ENCODE peak calls at places on chromosome 14, in ten cellular contexts. One of them, this sample, is unnamed.

GRCh38 chr14:98622208-98623051 is 649.6 kb downstream of the BCL11B start:
- DNase-seq in RPMI8226: no peak
- DNase-seq in stimulated activated naive CD4-positive, alpha-beta T cell: no peak
- DNase-seq in activated naive CD8-positive, alpha-beta T cell treated with anti-CD3 and anti-CD28 coated beads, Interleukin-2, amount 50 U/mL, for 24 hours: no peak
- DNase-seq in activated T-cell treated with anti-CD3 and anti-CD28 coated beads for 24 hours: no peak
- DNase-seq in NCI-H2081: no peak
- DNase-seq in HL-60: no peak
- DNase-seq in activated CD4-positive, alpha-beta memory T cell treated with anti-CD3 and anti-CD28 coated beads, Interleukin-2, amount 10 ng/mL, durations not matched to agents 7 days and 5 days: no peak
- DNase-seq in cardiac muscle cell: no peak
- DNase-seq in lower lobe of right lung: no peak
- DNase-seq in this sample: peak; percentile 18

GRCh38 chr14:91261115-91261514 is 16.6 kb upstream of the GPR68 start:
- DNase-seq in NCI-H2081: no peak
- DNase-seq in HL-60: no peak
- DNase-seq in stimulated activated naive CD4-positive, alpha-beta T cell: no peak
- DNase-seq in activated naive CD8-positive, alpha-beta T cell treated with anti-CD3 and anti-CD28 coated beads, Interleukin-2, amount 50 U/mL, for 24 hours: peak; percentile 65
- DNase-seq in lower lobe of right lung: no peak
- DNase-seq in cardiac muscle cell: no peak
- DNase-seq in activated CD4-positive, alpha-beta memory T cell treated with anti-CD3 and anti-CD28 coated beads, Interleukin-2, amount 10 ng/mL, durations not matched to agents 7 days and 5 days: peak; percentile 77
- DNase-seq in activated T-cell treated with anti-CD3 and anti-CD28 coated beads for 24 hours: no peak
- DNase-seq in RPMI8226: no peak
- DNase-seq in this sample: no peak

GRCh38 chr14:58533417-58533816 is 104.3 kb upstream of the DACT1 start:
- DNase-seq in cardiac muscle cell: peak; percentile 88
- DNase-seq in HL-60: no peak
- DNase-seq in lower lobe of right lung: no peak
- DNase-seq in activated CD4-positive, alpha-beta memory T cell treated with anti-CD3 and anti-CD28 coated beads, Interleukin-2, amount 10 ng/mL, durations not matched to agents 7 days and 5 days: no peak
- DNase-seq in NCI-H2081: no peak
- DNase-seq in stimulated activated naive CD4-positive, alpha-beta T cell: no peak
- DNase-seq in activated T-cell treated with anti-CD3 and anti-CD28 coated beads for 24 hours: no peak
- DNase-seq in RPMI8226: no peak
- DNase-seq in activated naive CD8-positive, alpha-beta T cell treated with anti-CD3 and anti-CD28 coated beads, Interleukin-2, amount 50 U/mL, for 24 hours: no peak
- DNase-seq in this sample: no peak

GRCh38 chr14:103581206-103581605 is 18.4 kb downstream of the COA8 start:
- DNase-seq in activated T-cell treated with anti-CD3 and anti-CD28 coated beads for 24 hours: no peak
- DNase-seq in activated CD4-positive, alpha-beta memory T cell treated with anti-CD3 and anti-CD28 coated beads, Interleukin-2, amount 10 ng/mL, durations not matched to agents 7 days and 5 days: no peak
- DNase-seq in lower lobe of right lung: no peak
- DNase-seq in activated naive CD8-positive, alpha-beta T cell treated with anti-CD3 and anti-CD28 coated beads, Interleukin-2, amount 50 U/mL, for 24 hours: no peak
- DNase-seq in stimulated activated naive CD4-positive, alpha-beta T cell: no peak
- DNase-seq in NCI-H2081: no peak
- DNase-seq in RPMI8226: no peak
- DNase-seq in cardiac muscle cell: no peak
- DNase-seq in HL-60: no peak
- DNase-seq in this sample: no peak

GRCh38 chr14:21525995-21526671 is at the start of gene SALL2:
- DNase-seq in stimulated activated naive CD4-positive, alpha-beta T cell: peak; percentile 59
- DNase-seq in activated naive CD8-positive, alpha-beta T cell treated with anti-CD3 and anti-CD28 coated beads, Interleukin-2, amount 50 U/mL, for 24 hours: peak; percentile 76
- DNase-seq in RPMI8226: no peak
- DNase-seq in NCI-H2081: peak; percentile 94
- DNase-seq in lower lobe of right lung: peak; percentile 83
- DNase-seq in activated T-cell treated with anti-CD3 and anti-CD28 coated beads for 24 hours: peak; percentile 60
- DNase-seq in cardiac muscle cell: peak; percentile 91
- DNase-seq in HL-60: peak; percentile 43
- DNase-seq in activated CD4-positive, alpha-beta memory T cell treated with anti-CD3 and anti-CD28 coated beads, Interleukin-2, amount 10 ng/mL, durations not matched to agents 7 days and 5 days: peak; percentile 50
- DNase-seq in this sample: no peak

GRCh38 chr14:100857923-100858837 is 32.3 kb downstream of the MEG3 start:
- DNase-seq in stimulated activated naive CD4-positive, alpha-beta T cell: no peak
- DNase-seq in RPMI8226: no peak
- DNase-seq in NCI-H2081: no peak
- DNase-seq in lower lobe of right lung: peak; percentile 27
- DNase-seq in activated CD4-positive, alpha-beta memory T cell treated with anti-CD3 and anti-CD28 coated beads, Interleukin-2, amount 10 ng/mL, durations not matched to agents 7 days and 5 days: no peak
- DNase-seq in activated T-cell treated with anti-CD3 and anti-CD28 coated beads for 24 hours: no peak
- DNase-seq in activated naive CD8-positive, alpha-beta T cell treated with anti-CD3 and anti-CD28 coated beads, Interleukin-2, amount 50 U/mL, for 24 hours: no peak
- DNase-seq in cardiac muscle cell: no peak
- DNase-seq in HL-60: no peak
- DNase-seq in this sample: no peak

GRCh38 chr14:88185843-88186242 is 137.2 kb downstream of the KCNK10 start:
- DNase-seq in lower lobe of right lung: no peak
- DNase-seq in cardiac muscle cell: no peak
- DNase-seq in RPMI8226: no peak
- DNase-seq in activated T-cell treated with anti-CD3 and anti-CD28 coated beads for 24 hours: no peak
- DNase-seq in HL-60: no peak
- DNase-seq in activated naive CD8-positive, alpha-beta T cell treated with anti-CD3 and anti-CD28 coated beads, Interleukin-2, amount 50 U/mL, for 24 hours: no peak
- DNase-seq in NCI-H2081: no peak
- DNase-seq in stimulated activated naive CD4-positive, alpha-beta T cell: no peak
- DNase-seq in activated CD4-positive, alpha-beta memory T cell treated with anti-CD3 and anti-CD28 coated beads, Interleukin-2, amount 10 ng/mL, durations not matched to agents 7 days and 5 days: no peak
- DNase-seq in this sample: no peak

GRCh38 chr14:100658514-100658886 is 68.2 kb upstream of the DLK1 start:
- DNase-seq in activated CD4-positive, alpha-beta memory T cell treated with anti-CD3 and anti-CD28 coated beads, Interleukin-2, amount 10 ng/mL, durations not matched to agents 7 days and 5 days: no peak
- DNase-seq in stimulated activated naive CD4-positive, alpha-beta T cell: no peak
- DNase-seq in activated naive CD8-positive, alpha-beta T cell treated with anti-CD3 and anti-CD28 coated beads, Interleukin-2, amount 50 U/mL, for 24 hours: no peak
- DNase-seq in activated T-cell treated with anti-CD3 and anti-CD28 coated beads for 24 hours: no peak
- DNase-seq in NCI-H2081: no peak
- DNase-seq in HL-60: no peak
- DNase-seq in cardiac muscle cell: no peak
- DNase-seq in lower lobe of right lung: no peak
- DNase-seq in RPMI8226: peak; percentile 82
- DNase-seq in this sample: no peak

GRCh38 chr14:64091217-64091616 is 203.0 kb downstream of the ESR2 start:
- DNase-seq in HL-60: no peak
- DNase-seq in stimulated activated naive CD4-positive, alpha-beta T cell: no peak
- DNase-seq in activated T-cell treated with anti-CD3 and anti-CD28 coated beads for 24 hours: no peak
- DNase-seq in RPMI8226: no peak
- DNase-seq in activated naive CD8-positive, alpha-beta T cell treated with anti-CD3 and anti-CD28 coated beads, Interleukin-2, amount 50 U/mL, for 24 hours: no peak
- DNase-seq in NCI-H2081: no peak
- DNase-seq in lower lobe of right lung: no peak
- DNase-seq in cardiac muscle cell: no peak
- DNase-seq in activated CD4-positive, alpha-beta memory T cell treated with anti-CD3 and anti-CD28 coated beads, Interleukin-2, amount 10 ng/mL, durations not matched to agents 7 days and 5 days: no peak
- DNase-seq in this sample: no peak

GRCh38 chr14:67486890-67487289 is 1.6 kb downstream of the TMEM229B start:
- DNase-seq in activated naive CD8-positive, alpha-beta T cell treated with anti-CD3 and anti-CD28 coated beads, Interleukin-2, amount 50 U/mL, for 24 hours: no peak
- DNase-seq in stimulated activated naive CD4-positive, alpha-beta T cell: no peak
- DNase-seq in activated CD4-positive, alpha-beta memory T cell treated with anti-CD3 and anti-CD28 coated beads, Interleukin-2, amount 10 ng/mL, durations not matched to agents 7 days and 5 days: no peak
- DNase-seq in cardiac muscle cell: no peak
- DNase-seq in RPMI8226: no peak
- DNase-seq in NCI-H2081: no peak
- DNase-seq in HL-60: no peak
- DNase-seq in lower lobe of right lung: no peak
- DNase-seq in activated T-cell treated with anti-CD3 and anti-CD28 coated beads for 24 hours: no peak
- DNase-seq in this sample: no peak

GRCh38 chr14:36268957-36269734 is 51.3 kb downstream of the MBIP start:
- DNase-seq in activated T-cell treated with anti-CD3 and anti-CD28 coated beads for 24 hours: no peak
- DNase-seq in cardiac muscle cell: peak; percentile 57
- DNase-seq in lower lobe of right lung: peak; percentile 54
- DNase-seq in activated CD4-positive, alpha-beta memory T cell treated with anti-CD3 and anti-CD28 coated beads, Interleukin-2, amount 10 ng/mL, durations not matched to agents 7 days and 5 days: no peak
- DNase-seq in RPMI8226: no peak
- DNase-seq in stimulated activated naive CD4-positive, alpha-beta T cell: no peak
- DNase-seq in NCI-H2081: no peak
- DNase-seq in HL-60: no peak
- DNase-seq in activated naive CD8-positive, alpha-beta T cell treated with anti-CD3 and anti-CD28 coated beads, Interleukin-2, amount 50 U/mL, for 24 hours: no peak
- DNase-seq in this sample: no peak

GRCh38 chr14:33073023-33073422 is 134.3 kb downstream of the NPAS3 start:
- DNase-seq in stimulated activated naive CD4-positive, alpha-beta T cell: no peak
- DNase-seq in NCI-H2081: no peak
- DNase-seq in lower lobe of right lung: no peak
- DNase-seq in activated T-cell treated with anti-CD3 and anti-CD28 coated beads for 24 hours: no peak
- DNase-seq in activated naive CD8-positive, alpha-beta T cell treated with anti-CD3 and anti-CD28 coated beads, Interleukin-2, amount 50 U/mL, for 24 hours: no peak
- DNase-seq in activated CD4-positive, alpha-beta memory T cell treated with anti-CD3 and anti-CD28 coated beads, Interleukin-2, amount 10 ng/mL, durations not matched to agents 7 days and 5 days: no peak
- DNase-seq in HL-60: no peak
- DNase-seq in RPMI8226: no peak
- DNase-seq in cardiac muscle cell: no peak
- DNase-seq in this sample: no peak

GRCh38 chr14:55071051-55071450 is 19.6 kb downstream of the MAPK1IP1L start:
- DNase-seq in activated naive CD8-positive, alpha-beta T cell treated with anti-CD3 and anti-CD28 coated beads, Interleukin-2, amount 50 U/mL, for 24 hours: no peak
- DNase-seq in HL-60: no peak
- DNase-seq in activated CD4-positive, alpha-beta memory T cell treated with anti-CD3 and anti-CD28 coated beads, Interleukin-2, amount 10 ng/mL, durations not matched to agents 7 days and 5 days: no peak
- DNase-seq in RPMI8226: no peak
- DNase-seq in lower lobe of right lung: no peak
- DNase-seq in stimulated activated naive CD4-positive, alpha-beta T cell: no peak
- DNase-seq in cardiac muscle cell: no peak
- DNase-seq in NCI-H2081: no peak
- DNase-seq in activated T-cell treated with anti-CD3 and anti-CD28 coated beads for 24 hours: no peak
- DNase-seq in this sample: no peak

GRCh38 chr14:95759952-95760351 is 46.0 kb upstream of the TCL1A start:
- DNase-seq in HL-60: no peak
- DNase-seq in lower lobe of right lung: no peak
- DNase-seq in activated T-cell treated with anti-CD3 and anti-CD28 coated beads for 24 hours: no peak
- DNase-seq in activated naive CD8-positive, alpha-beta T cell treated with anti-CD3 and anti-CD28 coated beads, Interleukin-2, amount 50 U/mL, for 24 hours: no peak
- DNase-seq in stimulated activated naive CD4-positive, alpha-beta T cell: no peak
- DNase-seq in activated CD4-positive, alpha-beta memory T cell treated with anti-CD3 and anti-CD28 coated beads, Interleukin-2, amount 10 ng/mL, durations not matched to agents 7 days and 5 days: no peak
- DNase-seq in NCI-H2081: no peak
- DNase-seq in cardiac muscle cell: no peak
- DNase-seq in RPMI8226: no peak
- DNase-seq in this sample: no peak

GRCh38 chr14:78595797-78596196 is 425.6 kb downstream of the NRXN3 start:
- DNase-seq in RPMI8226: no peak
- DNase-seq in NCI-H2081: peak; percentile 51
- DNase-seq in activated CD4-positive, alpha-beta memory T cell treated with anti-CD3 and anti-CD28 coated beads, Interleukin-2, amount 10 ng/mL, durations not matched to agents 7 days and 5 days: no peak
- DNase-seq in lower lobe of right lung: no peak
- DNase-seq in activated naive CD8-positive, alpha-beta T cell treated with anti-CD3 and anti-CD28 coated beads, Interleukin-2, amount 50 U/mL, for 24 hours: no peak
- DNase-seq in cardiac muscle cell: no peak
- DNase-seq in HL-60: no peak
- DNase-seq in activated T-cell treated with anti-CD3 and anti-CD28 coated beads for 24 hours: no peak
- DNase-seq in stimulated activated naive CD4-positive, alpha-beta T cell: no peak
- DNase-seq in this sample: no peak

GRCh38 chr14:58703149-58703509 is 65.4 kb downstream of the DACT1 start:
- DNase-seq in HL-60: no peak
- DNase-seq in stimulated activated naive CD4-positive, alpha-beta T cell: no peak
- DNase-seq in activated naive CD8-positive, alpha-beta T cell treated with anti-CD3 and anti-CD28 coated beads, Interleukin-2, amount 50 U/mL, for 24 hours: no peak
- DNase-seq in activated CD4-positive, alpha-beta memory T cell treated with anti-CD3 and anti-CD28 coated beads, Interleukin-2, amount 10 ng/mL, durations not matched to agents 7 days and 5 days: no peak
- DNase-seq in RPMI8226: peak; percentile 8
- DNase-seq in cardiac muscle cell: no peak
- DNase-seq in lower lobe of right lung: no peak
- DNase-seq in activated T-cell treated with anti-CD3 and anti-CD28 coated beads for 24 hours: no peak
- DNase-seq in NCI-H2081: no peak
- DNase-seq in this sample: no peak

GRCh38 chr14:50792058-50792477 is 38.9 kb downstream of the NIN start:
- DNase-seq in stimulated activated naive CD4-positive, alpha-beta T cell: no peak
- DNase-seq in activated T-cell treated with anti-CD3 and anti-CD28 coated beads for 24 hours: no peak
- DNase-seq in HL-60: no peak
- DNase-seq in activated CD4-positive, alpha-beta memory T cell treated with anti-CD3 and anti-CD28 coated beads, Interleukin-2, amount 10 ng/mL, durations not matched to agents 7 days and 5 days: no peak
- DNase-seq in activated naive CD8-positive, alpha-beta T cell treated with anti-CD3 and anti-CD28 coated beads, Interleukin-2, amount 50 U/mL, for 24 hours: no peak
- DNase-seq in RPMI8226: no peak
- DNase-seq in lower lobe of right lung: no peak
- DNase-seq in NCI-H2081: no peak
- DNase-seq in cardiac muscle cell: no peak
- DNase-seq in this sample: no peak

GRCh38 chr14:69643430-69644200 is 32.2 kb downstream of the SUSD6 start:
- DNase-seq in cardiac muscle cell: no peak
- DNase-seq in activated naive CD8-positive, alpha-beta T cell treated with anti-CD3 and anti-CD28 coated beads, Interleukin-2, amount 50 U/mL, for 24 hours: peak; percentile 57
- DNase-seq in stimulated activated naive CD4-positive, alpha-beta T cell: peak; percentile 12
- DNase-seq in HL-60: no peak
- DNase-seq in RPMI8226: peak; percentile 88
- DNase-seq in activated T-cell treated with anti-CD3 and anti-CD28 coated beads for 24 hours: peak; percentile 71
- DNase-seq in NCI-H2081: peak; percentile 95
- DNase-seq in activated CD4-positive, alpha-beta memory T cell treated with anti-CD3 and anti-CD28 coated beads, Interleukin-2, amount 10 ng/mL, durations not matched to agents 7 days and 5 days: no peak
- DNase-seq in lower lobe of right lung: peak; percentile 63
- DNase-seq in this sample: no peak